ENCODE peak calls at places on chromosomes 12 and 14, in five cellular contexts. Z is Kasumi-1, V is esophagus squamous epithelium, H is cardiac fibroblast, Y is GM12865. L is an unnamed sample.

GRCh38 chr12:1473418-1473817 is 121.0 kb downstream of the FBXL14 start:
- DNase-seq in Y (no peak), V (no peak), Z (peak), H (no peak), L (no peak)

GRCh38 chr12:131861261-131862083 is 33.0 kb upstream of the ULK1 start:
- DNase-seq in V (no peak), H (no peak), Y (no peak), Z (no peak), L (no peak)

GRCh38 chr12:79439179-79439825 is 251.5 kb downstream of the PAWR start:
- DNase-seq in H (no peak), Y (no peak), Z (no peak), V (no peak), L (no peak)

GRCh38 chr14:44820230-44820964 is 141.3 kb downstream of the KLHL28 start:
- DNase-seq in Y (no peak), V (no peak), H (no peak), Z (no peak), L (no peak)

GRCh38 chr12:120466560-120467315 is 2.8 kb downstream of the SRSF9 start:
- DNase-seq in Y (peak), V (no peak), Z (peak), H (peak), L (no peak)

GRCh38 chr12:31832740-31833540 is 104.1 kb upstream of the AMN1 start:
- DNase-seq in Y (peak), H (no peak), Z (peak), V (no peak), L (no peak)

GRCh38 chr14:100864960-100865681 is 38.4 kb downstream of the RTL1 start:
- DNase-seq in Y (no peak), Z (no peak), H (no peak), V (no peak), L (no peak)

GRCh38 chr14:75310295-75311059 is 31.8 kb downstream of the FOS start:
- DNase-seq in V (no peak), H (peak), Y (no peak), Z (no peak), L (peak)

GRCh38 chr12:57939291-57939690 is 2.1 kb upstream of the ATP23 start:
- DNase-seq in V (no peak), Z (peak), Y (no peak), H (no peak), L (no peak)

GRCh38 chr14:104386281-104386841 is 193.2 kb upstream of the C14orf180 start:
- DNase-seq in V (no peak), Y (no peak), Z (no peak), H (no peak), L (peak)

GRCh38 chr12:84767079-84767478 is 145.5 kb downstream of the SLC6A15 start:
- DNase-seq in Y (no peak), H (no peak), Z (no peak), V (no peak), L (no peak)

GRCh38 chr12:13373131-13373530 is 176.6 kb downstream of the EMP1 start:
- DNase-seq in Y (no peak), H (peak), V (no peak), Z (no peak), L (no peak)

GRCh38 chr12:82440885-82441284 is 82.6 kb downstream of the METTL25 start:
- DNase-seq in Y (no peak), V (no peak), Z (no peak), H (no peak), L (no peak)

GRCh38 chr14:52951730-52952481 is 1.1 kb upstream of the FERMT2 start:
- DNase-seq in V (no peak), Z (no peak), H (peak), Y (peak), L (no peak)

GRCh38 chr12:7497661-7498060 is 5.9 kb downstream of the CD163 start:
- DNase-seq in H (no peak), Y (no peak), Z (no peak), V (no peak), L (no peak)

GRCh38 chr12:120091371-120092090 is 25.0 kb downstream of the RAB35 start:
- DNase-seq in H (no peak), V (no peak), Y (no peak), Z (no peak), L (no peak)

GRCh38 chr14:72745546-72745945 is 148.4 kb downstream of the DPF3 start:
- DNase-seq in Y (no peak), H (peak), V (no peak), Z (no peak), L (no peak)

GRCh38 chr14:23066368-23066767 is 9.0 kb upstream of the CDH24 start:
- DNase-seq in Y (no peak), V (no peak), Z (no peak), H (no peak), L (no peak)

GRCh38 chr12:105922670-105923102 is 216.1 kb downstream of the NUAK1 start:
- DNase-seq in V (no peak), Y (no peak), H (no peak), Z (no peak), L (no peak)

GRCh38 chr12:27682534-27682933 is 13.7 kb upstream of the REP15 start:
- DNase-seq in Z (no peak), V (no peak), H (no peak), Y (no peak), L (no peak)

GRCh38 chr14:22794533-22794932 is 20.7 kb downstream of the SLC7A7 start:
- DNase-seq in H (no peak), V (no peak), Z (no peak), Y (peak), L (no peak)

GRCh38 chr12:93292731-93293566 is 84.8 kb upstream of the NUDT4 start:
- DNase-seq in V (no peak), H (no peak), Y (no peak), Z (no peak), L (no peak)

GRCh38 chr12:122793685-122794106 is 19.3 kb downstream of the CCDC62 start:
- DNase-seq in Z (peak), V (no peak), Y (peak), H (peak), L (no peak)

GRCh38 chr12:65911321-65911720 is 87.0 kb downstream of the HMGA2 start:
- DNase-seq in Y (no peak), Z (no peak), V (no peak), H (peak), L (no peak)

GRCh38 chr14:105855246-105855892 is 329.0 kb downstream of the TMEM121 start:
- DNase-seq in Y (no peak), H (no peak), V (no peak), Z (no peak), L (no peak)

GRCh38 chr12:54984602-54985376 is at the start of gene TESPA1:
- DNase-seq in Z (peak), V (peak), Y (peak), H (peak), L (peak)

GRCh38 chr12:51005671-51006070 is 20.5 kb downstream of the SLC11A2 start:
- DNase-seq in Y (no peak), H (no peak), V (no peak), Z (no peak), L (no peak)

GRCh38 chr14:36356862-36357261 is 36.4 kb upstream of the MBIP start:
- DNase-seq in Z (no peak), V (no peak), Y (no peak), H (no peak), L (no peak)

GRCh38 chr14:53953002-53953827 is 3.4 kb downstream of the BMP4 start:
- DNase-seq in Z (peak), Y (peak), H (peak), V (no peak), L (no peak)

GRCh38 chr14:105137481-105138020 is 31.0 kb downstream of the JAG2 start:
- DNase-seq in Y (no peak), Z (no peak), V (no peak), H (no peak), L (no peak)

GRCh38 chr14:81990312-81990761 is 456.7 kb upstream of the SEL1L start:
- DNase-seq in H (peak), V (no peak), Y (peak), Z (peak), L (peak)

GRCh38 chr12:116880817-116881324 is 370 bp downstream of the HRK start:
- DNase-seq in V (no peak), H (peak), Y (peak), Z (no peak), L (no peak)

GRCh38 chr12:51822956-51823355 is 25.6 kb downstream of the FIGNL2 start:
- DNase-seq in H (no peak), V (no peak), Y (no peak), Z (no peak), L (no peak)

GRCh38 chr12:15131462-15131861 is 89.8 kb downstream of the RERG start:
- DNase-seq in Y (no peak), Z (no peak), H (no peak), V (no peak), L (no peak)

L was measured in ascending aorta.